ENCODE peak calls at places on chromosomes 6 and 20, in six cellular contexts. O is PC-9, S is IMR-90, K is heart right ventricle, X is stomach, L is tibial nerve. I is an unnamed sample.

GRCh38 chr6:14109411-14109826 is 8.2 kb upstream of the CD83 start:
- DNase-seq in O (no peak), S (no peak), K (no peak), X (no peak), L (no peak), I (no peak)

GRCh38 chr6:26286168-26286854 is 78.7 kb upstream of the BTN3A2 start:
- DNase-seq in O (peak; percentile 61), S (peak; percentile 68), K (peak; percentile 75), X (peak; percentile 78), L (peak; percentile 59), I (peak; percentile 19)

GRCh38 chr6:157273756-157274088 is 49.6 kb downstream of the TMEM242 start:
- DNase-seq in O (peak; percentile 18), S (peak; percentile 9), K (no peak), X (peak; percentile 35), L (no peak), I (no peak)

GRCh38 chr6:45571159-45571558 is 193.4 kb upstream of the SUPT3H start:
- DNase-seq in O (no peak), S (no peak), K (no peak), X (no peak), L (no peak), I (no peak)

GRCh38 chr6:2230659-2231277 is 14.6 kb downstream of the GMDS start:
- DNase-seq in O (no peak), S (no peak), K (no peak), X (no peak), L (no peak), I (no peak)

GRCh38 chr6:89887452-89888137 is 6.7 kb upstream of the GJA10 start:
- DNase-seq in O (no peak), S (no peak), K (no peak), X (no peak), L (no peak), I (no peak)

GRCh38 chr6:107594736-107595135 is 104.8 kb downstream of the SOBP start:
- DNase-seq in O (no peak), S (peak; percentile 10), K (no peak), X (no peak), L (no peak), I (no peak)

GRCh38 chr20:58389324-58389967 is 417 bp downstream of the VAPB start:
- DNase-seq in O (peak; percentile 49), S (peak; percentile 32), K (peak; percentile 29), X (peak; percentile 42), L (no peak), I (no peak)

GRCh38 chr6:81725127-81725526 is 27.4 kb downstream of the TENT5A start:
- DNase-seq in O (no peak), S (no peak), K (no peak), X (no peak), L (no peak), I (no peak)

GRCh38 chr6:3419624-3420272 is 37.1 kb downstream of the SLC22A23 start:
- DNase-seq in O (no peak), S (peak; percentile 76), K (no peak), X (no peak), L (no peak), I (no peak)

GRCh38 chr6:162485464-162485863 is 242.1 kb downstream of the PRKN start:
- DNase-seq in O (no peak), S (no peak), K (no peak), X (no peak), L (no peak), I (no peak)

GRCh38 chr20:5569021-5569420 is 181.2 kb upstream of the SHLD1 start:
- DNase-seq in O (peak; percentile 31), S (peak; percentile 59), K (peak; percentile 44), X (no peak), L (no peak), I (no peak)

GRCh38 chr6:53766930-53767329 is 27.9 kb upstream of the LRRC1 start:
- DNase-seq in O (no peak), S (no peak), K (no peak), X (no peak), L (no peak), I (no peak)

GRCh38 chr20:4613718-4614620 is 107.7 kb upstream of the PRND start:
- DNase-seq in O (peak; percentile 68), S (no peak), K (peak; percentile 52), X (peak; percentile 49), L (peak; percentile 52), I (peak; percentile 56)

GRCh38 chr20:47317127-47317895 is 39.2 kb downstream of the ZMYND8 start:
- DNase-seq in O (peak; percentile 77), S (peak; percentile 98), K (peak; percentile 89), X (peak; percentile 68), L (peak; percentile 56), I (peak; percentile 46)

GRCh38 chr6:11771473-11772048 is 7.0 kb downstream of the ADTRP start:
- DNase-seq in O (no peak), S (peak; percentile 62), K (no peak), X (no peak), L (no peak), I (no peak)

GRCh38 chr20:44017905-44018683 is 103.4 kb downstream of the TOX2 start:
- DNase-seq in O (peak; percentile 77), S (peak; percentile 93), K (peak; percentile 26), X (peak; percentile 74), L (no peak), I (peak; percentile 11)

GRCh38 chr6:12911387-12911960 is 194.9 kb downstream of the PHACTR1 start:
- DNase-seq in O (no peak), S (peak; percentile 9), K (no peak), X (no peak), L (no peak), I (no peak)

GRCh38 chr6:37332894-37333293 is 20.9 kb upstream of the RNF8 start:
- DNase-seq in O (no peak), S (no peak), K (no peak), X (no peak), L (no peak), I (no peak)

GRCh38 chr20:50252715-50253500 is 62.3 kb downstream of the CEBPB start:
- DNase-seq in O (no peak), S (no peak), K (no peak), X (no peak), L (no peak), I (no peak)

GRCh38 chr6:1575213-1576041 is 34.3 kb upstream of the FOXC1 start:
- DNase-seq in O (no peak), S (peak; percentile 49), K (peak; percentile 54), X (no peak), L (no peak), I (no peak)

GRCh38 chr6:33118525-33119123 is 42.8 kb downstream of the HLA-DPB1 start:
- DNase-seq in O (no peak), S (peak; percentile 49), K (peak; percentile 23), X (no peak), L (no peak), I (no peak)

GRCh38 chr6:26304213-26305096 is 60.5 kb upstream of the BTN3A2 start:
- DNase-seq in O (peak; percentile 38), S (peak; percentile 70), K (peak; percentile 37), X (no peak), L (no peak), I (no peak)

GRCh38 chr6:20681243-20681684 is 147.0 kb downstream of the CDKAL1 start:
- DNase-seq in O (no peak), S (no peak), K (no peak), X (no peak), L (no peak), I (no peak)

GRCh38 chr20:47054945-47055344 is 160.3 kb downstream of the EYA2 start:
- DNase-seq in O (no peak), S (no peak), K (no peak), X (no peak), L (no peak), I (no peak)

DNA sequence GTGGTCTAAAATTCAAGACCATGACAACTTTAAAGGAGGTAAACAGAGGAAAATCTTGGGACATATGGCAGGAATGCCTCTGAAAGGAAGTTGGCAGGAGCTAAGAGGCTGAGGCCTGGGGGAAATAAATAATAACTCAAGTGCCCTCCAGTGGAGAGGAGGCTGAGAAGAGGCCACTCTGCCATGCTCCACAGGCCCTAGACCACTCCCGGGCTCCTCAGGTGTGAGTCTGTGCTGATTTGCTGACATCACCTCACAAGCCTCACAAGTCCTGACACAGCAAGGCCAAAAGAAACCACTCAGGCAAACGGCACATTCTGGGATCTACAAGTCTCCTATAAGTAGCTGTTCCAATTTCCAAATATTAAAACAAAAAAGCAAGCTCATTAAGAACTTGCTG is 91.0 kb upstream of the RIPOR2 start:
- DNase-seq in O (peak; percentile 23), S (no peak), K (no peak), X (no peak), L (no peak), I (no peak)
- H3K27ac ChIP-seq in O (no peak overlapping the region), S (no peak overlapping the region), K (no peak overlapping the region), X (no peak overlapping the region), L (no peak overlapping the region), I (no peak overlapping the region)

GRCh38 chr20:31570735-31571617 is 34.1 kb upstream of the ID1 start:
- DNase-seq in O (peak; percentile 55), S (no peak), K (no peak), X (no peak), L (peak; percentile 56), I (peak; percentile 80)

GRCh38 chr20:31568773-31569162 is 36.3 kb upstream of the ID1 start:
- DNase-seq in O (no peak), S (no peak), K (no peak), X (no peak), L (no peak), I (no peak)

GRCh38 chr20:31568041-31568731 is 36.9 kb upstream of the ID1 start:
- DNase-seq in O (no peak), S (peak; percentile 36), K (no peak), X (no peak), L (no peak), I (no peak)

GRCh38 chr20:31570021-31570463 is 35.0 kb upstream of the ID1 start:
- DNase-seq in O (no peak), S (no peak), K (no peak), X (no peak), L (no peak), I (no peak)

DNA sequence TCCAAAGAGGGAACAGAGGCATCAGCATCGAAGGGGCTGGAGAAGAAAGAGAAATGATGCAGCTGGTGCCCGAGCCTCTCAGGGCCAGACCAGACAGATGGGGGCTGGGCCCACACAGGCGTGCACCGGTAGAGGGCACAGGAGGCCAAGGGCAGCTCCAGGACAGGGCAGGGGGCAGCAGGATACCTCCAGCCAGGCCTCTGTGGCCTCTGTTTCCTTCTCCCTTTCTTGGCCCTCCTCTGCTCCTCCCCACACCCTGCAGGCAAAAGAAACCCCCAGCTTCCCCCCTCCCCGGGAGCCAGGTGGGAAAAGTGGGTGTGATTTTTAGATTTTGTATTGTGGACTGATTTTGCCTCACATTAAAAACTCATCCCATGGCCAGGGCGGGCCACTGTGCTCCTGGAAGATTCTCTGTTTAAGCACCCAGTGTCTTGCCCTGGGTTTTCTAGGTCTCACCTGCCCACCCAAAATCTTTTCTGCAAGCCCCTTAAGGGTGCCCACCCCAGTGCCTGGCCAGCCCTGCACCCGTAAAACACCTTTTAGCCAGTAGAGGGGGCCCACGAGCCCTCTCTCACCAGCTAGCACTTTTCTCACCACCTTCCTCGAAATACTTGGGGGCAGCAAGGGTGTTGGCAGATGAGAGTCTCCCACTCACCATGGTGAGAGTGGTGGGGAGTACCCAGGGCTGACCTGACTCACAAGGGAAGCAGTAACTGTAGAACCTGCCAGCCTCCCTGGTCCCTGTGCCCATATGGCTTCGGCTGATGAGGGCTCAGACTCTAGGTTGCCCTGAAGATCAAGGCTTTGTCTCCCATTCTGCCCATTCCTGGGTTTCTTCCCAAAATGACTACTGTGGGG is 35.7 kb upstream of the ID1 start:
- DNase-seq in O (peak; percentile 62), S (peak; percentile 53), K (peak; percentile 53), X (peak; percentile 68), L (peak; percentile 39), I (peak; percentile 41)
- H3K27ac ChIP-seq in O (peak overlapping the region; percentile 99), S (peak overlapping the region; percentile 43), K (peak overlapping the region; percentile 95), X (peak overlapping the region; percentile 93), L (peak overlapping the region; percentile 94), I (peak overlapping the region; percentile 93)

GRCh38 chr20:310645-311044 is 13.3 kb downstream of the ZCCHC3 start:
- DNase-seq in O (no peak), S (no peak), K (no peak), X (no peak), L (no peak), I (no peak)
- H3K27ac ChIP-seq in O (no peak overlapping the region), S (no peak overlapping the region), K (peak overlapping the region; percentile 90), X (peak overlapping the region; percentile 88), L (peak overlapping the region; percentile 97), I (peak overlapping the region; percentile 99)

GRCh38 chr20:48795732-48796131 is 32.1 kb downstream of the PREX1 start:
- DNase-seq in O (no peak), S (no peak), K (no peak), X (no peak), L (no peak), I (no peak)
- H3K27ac ChIP-seq in O (no peak overlapping the region), S (no peak overlapping the region), K (no peak overlapping the region), X (no peak overlapping the region), L (no peak overlapping the region), I (no peak overlapping the region)

I was measured in caudate nucleus.